ENCODE peak calls at places on chromosomes 11 and 22, in nine cellular contexts. U, T, N, R, I, D, H, A and S are unnamed samples.

GRCh38 chr11:118088531-118088930 is 1.8 kb upstream of the SMIM35 start:
- DNase-seq in N (no peak), I (no peak), T (no peak), A (no peak), U (peak), H (peak), R (no peak), D (no peak), S (no peak)

GRCh38 chr11:10076458-10077141 is 217.4 kb downstream of the SBF2 start:
- DNase-seq in D (no peak), R (peak), U (peak), H (peak), T (peak), I (no peak), A (peak), N (no peak), S (peak)

GRCh38 chr22:17638182-17638431 is 450 bp upstream of the BCL2L13 start:
- DNase-seq in R (no peak), T (no peak), H (peak), N (no peak), A (no peak), D (no peak), U (no peak), I (no peak), S (no peak)

GRCh38 chr22:19759994-19760651 is 455 bp upstream of the TBX1 start:
- DNase-seq in T (no peak), H (no peak), A (no peak), N (no peak), U (no peak), R (no peak), D (no peak), I (no peak), S (no peak)

GRCh38 chr11:72195518-72195917 is 3.6 kb downstream of the FOLR1 start:
- DNase-seq in H (no peak), I (no peak), R (no peak), T (no peak), N (no peak), A (no peak), U (no peak), D (no peak), S (no peak)

GRCh38 chr11:69293087-69293486 is 868 bp upstream of the MYEOV start:
- DNase-seq in T (peak), R (no peak), H (no peak), A (no peak), I (no peak), N (peak), D (no peak), U (no peak), S (no peak)

GRCh38 chr11:114430290-114430689 is 9.0 kb upstream of the REXO2 start:
- DNase-seq in U (no peak), D (no peak), I (no peak), R (no peak), A (no peak), N (no peak), H (no peak), T (no peak), S (no peak)

GRCh38 chr22:42688241-42688913 is 32.3 kb downstream of the A4GALT start:
- DNase-seq in H (no peak), D (no peak), U (peak), N (peak), I (peak), R (peak), A (peak), T (peak), S (peak)

GRCh38 chr22:37517826-37518450 is 1.3 kb downstream of the CARD10 start:
- DNase-seq in R (no peak), A (no peak), T (no peak), I (no peak), U (no peak), H (no peak), N (no peak), D (no peak), S (no peak)

GRCh38 chr11:12079726-12080556 is 30.4 kb upstream of the MICAL2 start:
- DNase-seq in U (no peak), I (peak), N (peak), R (peak), H (no peak), D (no peak), T (peak), A (peak), S (no peak)

GRCh38 chr22:26902401-26903029 is 245.1 kb downstream of the MIAT start:
- DNase-seq in U (no peak), I (no peak), A (no peak), H (no peak), N (no peak), R (no peak), T (no peak), D (no peak), S (no peak)

GRCh38 chr22:22943521-22944267 is 56.1 kb downstream of the IGLL5 start:
- DNase-seq in A (no peak), U (no peak), H (peak), R (no peak), N (peak), D (no peak), I (no peak), T (no peak), S (no peak)

GRCh38 chr11:111665779-111666178 is 63.5 kb downstream of the SIK2 start:
- DNase-seq in I (no peak), R (peak), D (no peak), A (peak), T (no peak), U (peak), N (no peak), H (peak), S (no peak)

GRCh38 chr11:110075087-110075821 is 17.9 kb upstream of the ZC3H12C start:
- DNase-seq in H (no peak), R (no peak), I (no peak), D (no peak), N (no peak), A (no peak), T (no peak), U (no peak), S (no peak)

GRCh38 chr22:36068776-36069344 is 40.2 kb upstream of the RBFOX2 start:
- DNase-seq in R (no peak), A (no peak), H (peak), T (peak), U (peak), D (no peak), N (no peak), I (no peak), S (peak)

GRCh38 chr11:29282088-29282487 is 734.7 kb downstream of the KCNA4 start:
- DNase-seq in N (no peak), T (peak), I (no peak), H (no peak), U (peak), R (peak), A (peak), D (no peak), S (no peak)

GRCh38 chr11:64181506-64182411 is 4.2 kb upstream of the STIP1 start:
- DNase-seq in D (peak), I (peak), N (peak), T (peak), A (peak), U (peak), R (peak), H (peak), S (peak)

GRCh38 chr22:46066691-46067090 is 83.6 kb upstream of the PPARA start:
- DNase-seq in R (no peak), N (peak), I (no peak), D (no peak), H (no peak), T (peak), A (peak), U (peak), S (no peak)